ENCODE peak calls at places on chromosomes 3 and 15, in ten cellular contexts. One of them, this sample, is unnamed.

GRCh38 chr3:50189274-50189673 is 2.1 kb upstream of the GNAT1 start:
- DNase-seq in left lung: peak
- DNase-seq in neural crest cell: peak
- DNase-seq in endothelial cell: peak
- DNase-seq in progenitor cell of endocrine pancreas: peak
- DNase-seq in kidney epithelial cell: peak
- DNase-seq in cardiac fibroblast: peak
- DNase-seq in HCT116: peak
- DNase-seq in cardiac muscle cell: peak
- DNase-seq in CD8-positive, alpha-beta T cell: no peak
- DNase-seq in this sample: peak

GRCh38 chr3:54843352-54843751 is 84.5 kb downstream of the LRTM1 start:
- DNase-seq in left lung: no peak
- DNase-seq in neural crest cell: no peak
- DNase-seq in endothelial cell: no peak
- DNase-seq in progenitor cell of endocrine pancreas: no peak
- DNase-seq in kidney epithelial cell: no peak
- DNase-seq in cardiac fibroblast: no peak
- DNase-seq in HCT116: no peak
- DNase-seq in cardiac muscle cell: no peak
- DNase-seq in CD8-positive, alpha-beta T cell: no peak
- DNase-seq in this sample: no peak

GRCh38 chr3:16319307-16319706 is 54.3 kb downstream of the OXNAD1 start:
- DNase-seq in left lung: no peak
- DNase-seq in neural crest cell: no peak
- DNase-seq in endothelial cell: peak
- DNase-seq in progenitor cell of endocrine pancreas: no peak
- DNase-seq in kidney epithelial cell: no peak
- DNase-seq in cardiac fibroblast: no peak
- DNase-seq in HCT116: peak
- DNase-seq in cardiac muscle cell: peak
- DNase-seq in CD8-positive, alpha-beta T cell: peak
- DNase-seq in this sample: no peak

GRCh38 chr15:71304681-71305080 is 189.4 kb downstream of the THSD4 start:
- DNase-seq in left lung: no peak
- DNase-seq in neural crest cell: no peak
- DNase-seq in endothelial cell: no peak
- DNase-seq in progenitor cell of endocrine pancreas: no peak
- DNase-seq in kidney epithelial cell: no peak
- DNase-seq in cardiac fibroblast: no peak
- DNase-seq in HCT116: no peak
- DNase-seq in cardiac muscle cell: no peak
- DNase-seq in CD8-positive, alpha-beta T cell: no peak
- DNase-seq in this sample: no peak

GRCh38 chr3:112171144-112171543 is 38.1 kb upstream of the GCSAM start:
- DNase-seq in left lung: no peak
- DNase-seq in neural crest cell: no peak
- DNase-seq in endothelial cell: no peak
- DNase-seq in progenitor cell of endocrine pancreas: no peak
- DNase-seq in kidney epithelial cell: no peak
- DNase-seq in cardiac fibroblast: no peak
- DNase-seq in HCT116: no peak
- DNase-seq in cardiac muscle cell: no peak
- DNase-seq in CD8-positive, alpha-beta T cell: no peak
- DNase-seq in this sample: no peak

GRCh38 chr3:184260571-184261269 is 633 bp downstream of the CAMK2N2 start:
- DNase-seq in left lung: no peak
- DNase-seq in neural crest cell: no peak
- DNase-seq in endothelial cell: no peak
- DNase-seq in progenitor cell of endocrine pancreas: no peak
- DNase-seq in kidney epithelial cell: no peak
- DNase-seq in cardiac fibroblast: no peak
- DNase-seq in HCT116: no peak
- DNase-seq in cardiac muscle cell: no peak
- DNase-seq in CD8-positive, alpha-beta T cell: no peak
- DNase-seq in this sample: no peak

GRCh38 chr15:70491183-70491621 is 272.2 kb downstream of the UACA start:
- DNase-seq in left lung: no peak
- DNase-seq in neural crest cell: no peak
- DNase-seq in endothelial cell: no peak
- DNase-seq in progenitor cell of endocrine pancreas: no peak
- DNase-seq in kidney epithelial cell: no peak
- DNase-seq in cardiac fibroblast: no peak
- DNase-seq in HCT116: no peak
- DNase-seq in cardiac muscle cell: no peak
- DNase-seq in CD8-positive, alpha-beta T cell: no peak
- DNase-seq in this sample: no peak

GRCh38 chr3:71621802-71622537 is 38.4 kb upstream of the FOXP1 start:
- DNase-seq in left lung: no peak
- DNase-seq in neural crest cell: no peak
- DNase-seq in endothelial cell: no peak
- DNase-seq in progenitor cell of endocrine pancreas: no peak
- DNase-seq in kidney epithelial cell: no peak
- DNase-seq in cardiac fibroblast: no peak
- DNase-seq in HCT116: no peak
- DNase-seq in cardiac muscle cell: peak
- DNase-seq in CD8-positive, alpha-beta T cell: no peak
- DNase-seq in this sample: no peak

GRCh38 chr3:106212658-106213222 is 343.9 kb upstream of the CBLB start:
- DNase-seq in left lung: no peak
- DNase-seq in neural crest cell: no peak
- DNase-seq in endothelial cell: no peak
- DNase-seq in progenitor cell of endocrine pancreas: no peak
- DNase-seq in kidney epithelial cell: no peak
- DNase-seq in cardiac fibroblast: no peak
- DNase-seq in HCT116: no peak
- DNase-seq in cardiac muscle cell: no peak
- DNase-seq in CD8-positive, alpha-beta T cell: no peak
- DNase-seq in this sample: no peak

GRCh38 chr3:65888980-65889706 is 149.6 kb downstream of the MAGI1 start:
- DNase-seq in left lung: no peak
- DNase-seq in neural crest cell: no peak
- DNase-seq in endothelial cell: no peak
- DNase-seq in progenitor cell of endocrine pancreas: no peak
- DNase-seq in kidney epithelial cell: peak
- DNase-seq in cardiac fibroblast: peak
- DNase-seq in HCT116: peak
- DNase-seq in cardiac muscle cell: no peak
- DNase-seq in CD8-positive, alpha-beta T cell: no peak
- DNase-seq in this sample: no peak

GRCh38 chr3:54870423-54870822 is 57.4 kb downstream of the LRTM1 start:
- DNase-seq in left lung: no peak
- DNase-seq in neural crest cell: peak
- DNase-seq in endothelial cell: no peak
- DNase-seq in progenitor cell of endocrine pancreas: no peak
- DNase-seq in kidney epithelial cell: peak
- DNase-seq in cardiac fibroblast: peak
- DNase-seq in HCT116: no peak
- DNase-seq in cardiac muscle cell: peak
- DNase-seq in CD8-positive, alpha-beta T cell: no peak
- DNase-seq in this sample: no peak

GRCh38 chr3:46484388-46484787 is 13.4 kb upstream of the RTP3 start:
- DNase-seq in left lung: no peak
- DNase-seq in neural crest cell: no peak
- DNase-seq in endothelial cell: no peak
- DNase-seq in progenitor cell of endocrine pancreas: no peak
- DNase-seq in kidney epithelial cell: no peak
- DNase-seq in cardiac fibroblast: no peak
- DNase-seq in HCT116: no peak
- DNase-seq in cardiac muscle cell: no peak
- DNase-seq in CD8-positive, alpha-beta T cell: no peak
- DNase-seq in this sample: no peak

GRCh38 chr3:24336101-24336500 is 158.5 kb downstream of the THRB start:
- DNase-seq in left lung: no peak
- DNase-seq in neural crest cell: no peak
- DNase-seq in endothelial cell: no peak
- DNase-seq in progenitor cell of endocrine pancreas: no peak
- DNase-seq in kidney epithelial cell: no peak
- DNase-seq in cardiac fibroblast: no peak
- DNase-seq in HCT116: no peak
- DNase-seq in cardiac muscle cell: no peak
- DNase-seq in CD8-positive, alpha-beta T cell: no peak
- DNase-seq in this sample: no peak

GRCh38 chr15:80619677-80620076 is 75.4 kb upstream of the ABHD17C start:
- DNase-seq in left lung: no peak
- DNase-seq in neural crest cell: no peak
- DNase-seq in endothelial cell: no peak
- DNase-seq in progenitor cell of endocrine pancreas: no peak
- DNase-seq in kidney epithelial cell: no peak
- DNase-seq in cardiac fibroblast: peak
- DNase-seq in HCT116: no peak
- DNase-seq in cardiac muscle cell: no peak
- DNase-seq in CD8-positive, alpha-beta T cell: no peak
- DNase-seq in this sample: no peak
- TF ChIP-seq CTCF in left lung: peak
- TF ChIP-seq CTCF in neural crest cell: peak
- TF ChIP-seq CTCF in endothelial cell: no peak
- TF ChIP-seq CTCF in progenitor cell of endocrine pancreas: peak
- TF ChIP-seq CTCF in kidney epithelial cell: peak
- TF ChIP-seq CTCF in cardiac fibroblast: no peak
- TF ChIP-seq CTCF in HCT116: peak
- TF ChIP-seq CTCF in cardiac muscle cell: peak
- TF ChIP-seq CTCF in CD8-positive, alpha-beta T cell: no peak
- TF ChIP-seq CTCF in this sample: no peak

DNA sequence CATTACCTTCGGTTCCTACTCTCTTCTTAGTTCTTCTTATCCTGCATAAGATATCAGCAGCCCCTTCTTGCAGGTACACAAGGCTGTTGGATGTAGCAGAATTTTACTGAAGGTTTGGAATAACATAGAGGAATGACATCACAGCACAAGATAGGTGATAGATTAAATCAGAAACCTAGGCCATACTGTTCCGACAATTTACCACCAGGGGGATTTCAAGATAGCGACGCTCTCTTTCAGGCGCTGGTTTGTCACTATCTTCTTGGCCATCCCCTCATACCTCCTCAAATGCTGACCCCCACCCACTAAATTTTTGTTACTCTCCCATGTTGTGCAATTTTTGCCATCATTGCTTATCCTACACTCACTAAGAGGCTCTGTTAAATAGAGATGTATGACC is 3.5 kb downstream of the SIDT1 start:
- DNase-seq in left lung: no peak
- DNase-seq in neural crest cell: no peak
- DNase-seq in endothelial cell: no peak
- DNase-seq in progenitor cell of endocrine pancreas: no peak
- DNase-seq in kidney epithelial cell: no peak
- DNase-seq in cardiac fibroblast: no peak
- DNase-seq in HCT116: no peak
- DNase-seq in cardiac muscle cell: no peak
- DNase-seq in CD8-positive, alpha-beta T cell: no peak
- DNase-seq in this sample: no peak
- TF ChIP-seq CTCF in left lung: no peak
- TF ChIP-seq CTCF in neural crest cell: peak
- TF ChIP-seq CTCF in endothelial cell: peak
- TF ChIP-seq CTCF in progenitor cell of endocrine pancreas: peak
- TF ChIP-seq CTCF in kidney epithelial cell: peak
- TF ChIP-seq CTCF in cardiac fibroblast: no peak
- TF ChIP-seq CTCF in HCT116: no peak
- TF ChIP-seq CTCF in cardiac muscle cell: no peak
- TF ChIP-seq CTCF in CD8-positive, alpha-beta T cell: peak
- TF ChIP-seq CTCF in this sample: peak

GRCh38 chr3:6204891-6205290 is 656.0 kb upstream of the GRM7 start:
- DNase-seq in left lung: no peak
- DNase-seq in neural crest cell: no peak
- DNase-seq in endothelial cell: no peak
- DNase-seq in progenitor cell of endocrine pancreas: no peak
- DNase-seq in kidney epithelial cell: no peak
- DNase-seq in cardiac fibroblast: no peak
- DNase-seq in HCT116: no peak
- DNase-seq in cardiac muscle cell: no peak
- DNase-seq in CD8-positive, alpha-beta T cell: no peak
- DNase-seq in this sample: no peak
- TF ChIP-seq CTCF in left lung: no peak
- TF ChIP-seq CTCF in neural crest cell: peak
- TF ChIP-seq CTCF in endothelial cell: no peak
- TF ChIP-seq CTCF in progenitor cell of endocrine pancreas: no peak
- TF ChIP-seq CTCF in kidney epithelial cell: peak
- TF ChIP-seq CTCF in cardiac fibroblast: no peak
- TF ChIP-seq CTCF in HCT116: peak
- TF ChIP-seq CTCF in cardiac muscle cell: no peak
- TF ChIP-seq CTCF in CD8-positive, alpha-beta T cell: no peak
- TF ChIP-seq CTCF in this sample: no peak

DNA sequence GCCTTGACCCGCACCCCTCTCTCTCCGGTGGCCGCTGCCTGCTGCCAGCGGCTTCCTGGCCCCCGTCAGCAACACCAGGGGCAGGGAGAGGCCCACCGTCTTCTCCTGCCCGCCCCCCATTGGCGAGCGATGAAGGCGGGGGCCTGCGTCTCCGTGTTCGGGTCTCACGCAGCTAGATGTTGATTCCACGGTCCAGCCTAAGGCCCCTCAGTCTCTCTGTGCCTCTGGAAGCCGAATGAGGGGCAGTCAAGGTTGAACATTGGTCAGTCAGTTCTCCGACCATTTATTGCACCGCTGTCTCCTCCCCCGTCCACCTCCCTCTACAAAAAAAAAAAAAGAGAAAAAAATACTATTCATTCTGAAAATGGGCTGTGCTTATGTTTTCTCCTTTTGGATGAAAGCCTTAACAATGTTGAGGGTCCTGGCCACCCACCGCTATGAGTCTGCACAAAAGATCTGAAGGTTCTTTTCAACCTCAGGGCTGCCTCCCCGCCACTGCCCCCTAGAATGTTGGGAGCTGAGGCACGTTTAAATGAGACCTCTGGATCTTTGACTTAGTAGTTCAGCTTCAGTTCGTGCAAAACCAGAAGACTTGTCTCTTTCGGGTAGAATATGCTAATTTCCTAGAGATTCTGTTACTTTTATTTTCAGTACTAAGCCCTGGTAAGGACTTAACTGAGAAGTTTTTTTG is 724 bp downstream of the IREB2 start:
- DNase-seq in left lung: no peak
- DNase-seq in neural crest cell: peak
- DNase-seq in endothelial cell: peak
- DNase-seq in progenitor cell of endocrine pancreas: peak
- DNase-seq in kidney epithelial cell: no peak
- DNase-seq in cardiac fibroblast: peak
- DNase-seq in HCT116: no peak
- DNase-seq in cardiac muscle cell: peak
- DNase-seq in CD8-positive, alpha-beta T cell: peak
- DNase-seq in this sample: peak
- TF ChIP-seq CTCF in left lung: no peak
- TF ChIP-seq CTCF in neural crest cell: peak
- TF ChIP-seq CTCF in endothelial cell: no peak
- TF ChIP-seq CTCF in progenitor cell of endocrine pancreas: peak
- TF ChIP-seq CTCF in kidney epithelial cell: peak
- TF ChIP-seq CTCF in cardiac fibroblast: peak
- TF ChIP-seq CTCF in HCT116: no peak
- TF ChIP-seq CTCF in cardiac muscle cell: peak
- TF ChIP-seq CTCF in CD8-positive, alpha-beta T cell: no peak
- TF ChIP-seq CTCF in this sample: no peak

DNA sequence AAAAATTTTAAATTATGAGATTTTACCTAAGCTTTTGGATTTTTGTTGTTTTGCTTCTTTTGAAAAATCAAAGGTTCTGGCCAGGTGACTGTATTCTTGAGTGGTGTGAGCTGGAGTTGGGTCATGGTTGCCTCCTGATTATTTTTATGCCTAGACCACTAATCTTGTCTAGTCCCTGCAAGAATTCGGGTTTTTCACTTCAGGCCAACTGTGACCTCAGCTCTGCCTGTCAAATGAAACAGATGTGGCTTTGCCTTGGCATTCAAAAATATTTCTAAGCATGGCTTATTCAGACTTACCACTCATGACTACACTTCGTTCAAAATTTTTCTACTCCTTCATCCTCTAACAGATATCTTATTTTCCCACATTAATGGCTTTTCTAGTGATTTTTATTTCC is 25.4 kb upstream of the CDV3 start:
- DNase-seq in left lung: no peak
- DNase-seq in neural crest cell: no peak
- DNase-seq in endothelial cell: no peak
- DNase-seq in progenitor cell of endocrine pancreas: no peak
- DNase-seq in kidney epithelial cell: no peak
- DNase-seq in cardiac fibroblast: peak
- DNase-seq in HCT116: no peak
- DNase-seq in cardiac muscle cell: no peak
- DNase-seq in CD8-positive, alpha-beta T cell: no peak
- DNase-seq in this sample: no peak
- TF ChIP-seq CTCF in left lung: no peak
- TF ChIP-seq CTCF in neural crest cell: no peak
- TF ChIP-seq CTCF in endothelial cell: no peak
- TF ChIP-seq CTCF in progenitor cell of endocrine pancreas: no peak
- TF ChIP-seq CTCF in kidney epithelial cell: no peak
- TF ChIP-seq CTCF in cardiac fibroblast: no peak
- TF ChIP-seq CTCF in HCT116: no peak
- TF ChIP-seq CTCF in cardiac muscle cell: no peak
- TF ChIP-seq CTCF in CD8-positive, alpha-beta T cell: no peak
- TF ChIP-seq CTCF in this sample: no peak